ENCODE peak calls at places on chromosome 15, in nine cellular contexts. T, P, I, R, L, C, F, V and J are unnamed samples. For H3K27me3 and H3K36me3, the result is how much of the 10 kb centered on the place peaks cover.

GRCh38 chr15:58839485-58839884 is 68.4 kb downstream of the MINDY2 start:
- DNase-seq in R (no peak), P (no peak), L (peak), I (no peak), V (no peak), C (no peak), F (no peak), T (peak), J (no peak)

GRCh38 chr15:83158393-83158792 is 49.2 kb downstream of the HDGFL3 start:
- DNase-seq in T (no peak), L (peak), R (no peak), F (no peak), I (no peak), P (no peak), V (peak), C (no peak), J (no peak)

GRCh38 chr15:82934100-82934880 is 18.2 kb downstream of the HOMER2 start:
- DNase-seq in R (no peak), T (no peak), F (no peak), V (no peak), P (no peak), C (no peak), I (no peak), L (no peak), J (no peak)

GRCh38 chr15:31381801-31382692 is 55.4 kb downstream of the KLF13 start:
- DNase-seq in P (no peak), T (no peak), V (no peak), L (no peak), I (no peak), C (no peak), R (no peak), F (no peak), J (no peak)

GRCh38 chr15:66767370-66767769 is 65.3 kb downstream of the SMAD6 start:
- DNase-seq in F (no peak), I (no peak), T (no peak), L (no peak), P (no peak), V (no peak), R (no peak), C (no peak), J (no peak)

GRCh38 chr15:45635191-45635638 is 386 bp downstream of the SQOR start:
- DNase-seq in V (no peak), L (peak), C (peak), P (peak), I (peak), T (peak), R (no peak), F (peak), J (peak)

GRCh38 chr15:98025237-98025636 is 64.7 kb downstream of the ARRDC4 start:
- DNase-seq in T (no peak), L (peak), R (no peak), V (peak), P (no peak), F (no peak), C (no peak), I (no peak), J (no peak)

GRCh38 chr15:100284701-100285100 is 57.1 kb downstream of the ADAMTS17 start:
- DNase-seq in I (peak), T (no peak), P (peak), F (no peak), V (peak), C (peak), R (no peak), L (no peak), J (peak)

GRCh38 chr15:52031542-52031941 is 12.5 kb downstream of the MAPK6 start:
- DNase-seq in R (no peak), T (no peak), L (peak), P (no peak), F (no peak), C (peak), I (no peak), V (no peak), J (no peak)

GRCh38 chr15:63502843-63503738 is 1.3 kb upstream of the USP3 start:
- DNase-seq in R (peak), P (peak), L (peak), T (no peak), I (peak), V (peak), C (peak), F (peak), J (peak)

GRCh38 chr15:80866936-80867335 is 87.8 kb downstream of the CEMIP start:
- DNase-seq in R (no peak), V (no peak), P (no peak), I (no peak), C (no peak), L (no peak), T (no peak), F (peak), J (no peak)

GRCh38 chr15:98952381-98952803 is 55.2 kb downstream of the PGPEP1L start:
- DNase-seq in F (no peak), T (no peak), P (no peak), V (peak), I (no peak), R (no peak), L (peak), C (no peak), J (no peak)

GRCh38 chr15:58057559-58057958 is 8.0 kb downstream of the ALDH1A2 start:
- DNase-seq in F (no peak), R (no peak), C (no peak), T (no peak), P (no peak), I (no peak), L (peak), V (no peak), J (no peak)

GRCh38 chr15:79837846-79838245 is 59.0 kb downstream of the MTHFS start:
- DNase-seq in T (no peak), I (no peak), V (no peak), F (no peak), C (no peak), R (no peak), P (no peak), L (no peak), J (no peak)

GRCh38 chr15:59260090-59260489 is 53.4 kb downstream of the LDHAL6B start:
- DNase-seq in V (no peak), T (no peak), F (no peak), L (no peak), P (no peak), R (no peak), I (no peak), C (peak), J (no peak)

GRCh38 chr15:58923696-58924300 is 9.7 kb downstream of the SLTM start:
- DNase-seq in T (no peak), R (no peak), F (no peak), P (no peak), I (no peak), C (no peak), V (no peak), L (no peak), J (no peak)

GRCh38 chr15:27249723-27250160 is 278.8 kb downstream of the GABRG3 start:
- DNase-seq in C (no peak), P (no peak), I (no peak), T (no peak), F (no peak), L (no peak), V (no peak), R (no peak), J (no peak)

GRCh38 chr15:37880009-37880834 is 54.2 kb upstream of the TMCO5A start:
- DNase-seq in L (peak), R (peak), I (no peak), F (peak), T (peak), C (no peak), P (no peak), V (peak), J (peak)

GRCh38 chr15:77224352-77224751 is 153.4 kb upstream of the TSPAN3 start:
- DNase-seq in F (no peak), T (peak), L (no peak), C (no peak), I (no peak), P (no peak), V (no peak), R (no peak), J (no peak)

GRCh38 chr15:85622432-85622831 is 172.3 kb downstream of the KLHL25 start:
- DNase-seq in C (no peak), F (no peak), L (no peak), I (no peak), V (peak), T (no peak), P (no peak), R (peak), J (no peak)

GRCh38 chr15:55434989-55435825 is 26.9 kb downstream of the PIERCE2 start:
- DNase-seq in V (peak), I (no peak), C (peak), P (no peak), R (peak), T (peak), L (peak), F (peak), J (no peak)

GRCh38 chr15:60534051-60534450 is 55.1 kb upstream of the ICE2 start:
- DNase-seq in R (no peak), T (no peak), C (no peak), F (no peak), V (no peak), P (no peak), I (no peak), L (no peak), J (no peak)

GRCh38 chr15:40238927-40239591 is at the start of gene PAK6:
- DNase-seq in C (peak), L (peak), F (peak), V (peak), P (no peak), T (peak), R (peak), I (peak), J (peak)

GRCh38 chr15:81336568-81336967 is 12.6 kb upstream of the STARD5 start:
- DNase-seq in P (no peak), L (peak), R (no peak), V (peak), F (no peak), T (peak), I (no peak), C (no peak), J (no peak)

GRCh38 chr15:100114100-100114499 is 227.7 kb downstream of the ADAMTS17 start:
- DNase-seq in F (peak), I (no peak), L (no peak), T (no peak), V (peak), R (no peak), P (peak), C (no peak), J (peak)

GRCh38 chr15:63203451-63204090 is 14.2 kb downstream of the RAB8B start:
- DNase-seq in I (no peak), V (peak), R (no peak), L (peak), F (no peak), T (no peak), C (no peak), P (no peak), J (no peak)

GRCh38 chr15:62607643-62608042 is 434.9 kb upstream of the TPM1 start:
- DNase-seq in L (no peak), I (no peak), R (no peak), P (no peak), T (no peak), F (no peak), C (no peak), V (peak), J (no peak)

GRCh38 chr15:98896002-98896721 is 111.4 kb downstream of the PGPEP1L start:
- DNase-seq in V (peak), I (no peak), C (no peak), L (peak), F (no peak), R (no peak), P (no peak), T (no peak), J (no peak)

DNA sequence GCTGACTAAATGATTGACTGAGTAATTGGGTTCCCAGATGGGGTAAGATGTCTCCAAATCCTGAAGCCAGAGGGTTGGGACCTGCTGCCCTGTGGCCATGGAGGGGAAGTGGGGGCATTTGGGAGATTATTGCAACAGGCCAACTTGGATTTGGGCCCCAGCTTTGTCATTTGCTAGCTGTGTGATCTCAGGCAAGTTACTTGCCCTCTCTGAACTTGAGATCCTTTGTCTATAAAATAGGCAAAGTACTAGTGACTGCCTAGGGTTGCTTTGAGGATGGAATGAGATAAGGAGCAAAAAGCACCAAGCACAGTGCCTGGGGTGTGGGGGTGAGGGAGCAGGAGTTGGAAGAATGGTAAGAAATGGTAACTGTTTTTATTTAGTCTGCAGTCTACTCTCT is 4.4 kb upstream of the INSYN1 start:
- DNase-seq in R (no peak), I (no peak), P (no peak), L (no peak), F (no peak), V (no peak), T (no peak), C (no peak), J (no peak)
- H3K27me3 ChIP-seq in R (under half), I (under half), P (under half), L (half or more), F (under half), V (under half), T (under half), C (under half), J (under half)

GRCh38 chr15:92273732-92274131 is 119.9 kb upstream of the ST8SIA2 start:
- DNase-seq in P (no peak), L (no peak), T (no peak), R (no peak), F (no peak), V (no peak), I (no peak), C (no peak), J (no peak)

GRCh38 chr15:92272106-92272505 is 121.6 kb upstream of the ST8SIA2 start:
- DNase-seq in L (no peak), I (no peak), T (no peak), C (no peak), P (no peak), F (no peak), V (no peak), R (no peak), J (no peak)

GRCh38 chr15:92273286-92273685 is 120.4 kb upstream of the ST8SIA2 start:
- DNase-seq in V (no peak), F (no peak), T (no peak), L (no peak), R (no peak), C (no peak), P (no peak), I (no peak), J (no peak)

GRCh38 chr15:92277776-92278175 is 115.9 kb upstream of the ST8SIA2 start:
- DNase-seq in L (peak), I (peak), P (no peak), F (peak), T (peak), V (no peak), R (peak), C (no peak), J (peak)
- TF ChIP-seq CTCF in L (peak), I (no peak), P (peak), F (no peak), T (peak), V (peak), R (peak), C (no peak), J (peak)

GRCh38 chr15:90760661-90761232 is 43.6 kb downstream of the BLM start:
- DNase-seq in I (no peak), C (no peak), T (no peak), R (no peak), P (no peak), F (no peak), L (no peak), V (no peak), J (no peak)
- H3K36me3 ChIP-seq in I (under half), C (under half), T (under half), R (half or more), P (under half), F (under half), L (under half), V (under half), J (under half)

DNA sequence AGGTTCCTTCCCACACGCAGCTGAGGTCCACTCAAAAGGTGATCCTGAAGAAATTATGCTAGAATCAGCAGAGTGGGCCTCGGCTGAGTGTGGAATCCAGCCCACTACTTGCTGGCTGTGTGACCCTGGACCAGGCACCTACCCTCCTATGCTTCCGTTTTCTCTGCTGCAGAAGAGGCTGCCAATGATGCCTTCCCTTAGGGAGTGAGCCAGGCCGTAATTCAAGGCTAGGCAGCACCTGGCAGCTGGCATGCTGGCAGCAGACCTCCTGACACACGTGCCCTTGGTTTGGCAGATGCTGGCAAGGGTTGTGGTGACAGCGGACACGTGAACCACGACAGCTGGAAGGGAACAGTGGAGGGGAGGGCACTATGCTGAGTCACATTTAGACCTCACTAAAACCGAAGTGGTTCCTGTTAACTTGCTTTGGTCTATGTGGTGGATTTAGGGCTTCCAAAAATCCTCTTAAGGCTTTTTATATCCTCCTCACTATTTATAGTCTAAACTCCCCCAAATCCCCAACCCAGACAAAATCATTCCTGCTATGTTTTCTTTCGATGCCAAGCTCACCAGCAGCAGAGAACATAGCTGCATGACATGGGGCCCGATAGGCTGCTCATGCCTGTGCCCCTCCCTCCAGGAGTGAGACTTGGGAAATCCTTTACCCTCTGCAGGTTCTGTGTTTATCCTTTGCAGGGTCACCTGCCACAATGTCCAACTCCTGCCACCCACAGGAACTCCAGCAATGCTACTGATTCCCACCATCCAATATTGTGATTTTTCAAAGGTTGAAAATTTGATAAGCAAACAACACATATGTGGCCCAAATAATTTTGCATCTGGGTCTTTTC is 10.6 kb upstream of the PCSK6 start:
- DNase-seq in T (no peak), R (no peak), F (no peak), I (no peak), L (peak), C (no peak), V (no peak), P (peak), J (no peak)
- H3K27me3 ChIP-seq in T (under half), R (under half), F (under half), I (under half), L (under half), C (under half), V (under half), P (under half), J (under half)

DNA sequence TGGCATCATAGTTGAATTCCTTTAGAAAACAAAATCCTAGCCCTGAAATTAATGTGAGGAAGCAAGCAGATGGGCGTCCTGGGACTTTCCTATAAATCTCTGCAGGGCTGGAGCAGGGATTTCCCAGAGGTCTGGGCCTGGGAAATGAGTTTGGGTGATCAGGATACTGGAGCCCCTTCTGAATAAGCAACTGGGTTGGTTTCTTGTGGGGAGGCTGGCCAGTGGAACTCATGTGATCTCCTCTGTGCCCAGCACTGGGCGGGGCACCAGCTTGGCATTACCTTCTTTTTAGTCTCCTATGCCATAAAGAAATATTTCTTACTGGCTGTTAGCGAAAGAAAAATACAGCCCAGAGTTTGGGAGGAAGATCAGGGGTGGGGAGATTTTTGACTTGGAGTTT is 1.7 kb downstream of the THSD4 start:
- DNase-seq in F (no peak), V (no peak), L (peak), C (peak), T (no peak), I (no peak), P (peak), R (no peak), J (peak)
- TF ChIP-seq CTCF in F (no peak), V (no peak), L (no peak), C (no peak), T (no peak), I (no peak), P (no peak), R (no peak), J (no peak)

DNA sequence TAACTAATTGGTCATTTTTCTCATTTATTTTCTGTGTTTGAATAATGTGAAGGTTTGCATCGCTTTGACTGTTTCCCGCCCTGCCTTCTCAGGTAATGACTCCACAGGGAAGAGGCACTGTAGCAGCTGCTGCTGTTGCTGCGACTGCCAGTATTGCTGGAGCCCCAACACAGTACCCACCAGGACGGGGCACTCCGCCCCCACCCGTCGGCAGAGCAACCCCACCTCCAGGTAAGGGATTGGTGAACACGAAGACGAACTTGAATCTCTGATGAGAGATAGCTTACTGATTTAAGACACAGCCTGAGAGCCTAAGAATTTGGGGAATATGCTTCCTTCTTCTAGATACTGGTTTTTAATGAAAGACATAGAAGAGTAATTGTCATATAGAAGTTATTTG is 22.9 kb downstream of the SNRPN start:
- DNase-seq in L (no peak), F (no peak), C (no peak), P (no peak), V (no peak), R (no peak), T (no peak), I (no peak), J (no peak)
- H3K36me3 ChIP-seq in L (under half), F (half or more), C (under half), P (half or more), V (under half), R (under half), T (half or more), I (under half), J (half or more)

GRCh38 chr15:67835349-67836133 is 4.3 kb downstream of the RNU6-1 start:
- DNase-seq in T (no peak), F (no peak), L (no peak), R (peak), V (no peak), I (no peak), P (no peak), C (no peak), J (no peak)
- H3K27me3 ChIP-seq in T (half or more), F (half or more), L (under half), R (under half), V (half or more), I (under half), P (half or more), C (half or more), J (under half)

DNA sequence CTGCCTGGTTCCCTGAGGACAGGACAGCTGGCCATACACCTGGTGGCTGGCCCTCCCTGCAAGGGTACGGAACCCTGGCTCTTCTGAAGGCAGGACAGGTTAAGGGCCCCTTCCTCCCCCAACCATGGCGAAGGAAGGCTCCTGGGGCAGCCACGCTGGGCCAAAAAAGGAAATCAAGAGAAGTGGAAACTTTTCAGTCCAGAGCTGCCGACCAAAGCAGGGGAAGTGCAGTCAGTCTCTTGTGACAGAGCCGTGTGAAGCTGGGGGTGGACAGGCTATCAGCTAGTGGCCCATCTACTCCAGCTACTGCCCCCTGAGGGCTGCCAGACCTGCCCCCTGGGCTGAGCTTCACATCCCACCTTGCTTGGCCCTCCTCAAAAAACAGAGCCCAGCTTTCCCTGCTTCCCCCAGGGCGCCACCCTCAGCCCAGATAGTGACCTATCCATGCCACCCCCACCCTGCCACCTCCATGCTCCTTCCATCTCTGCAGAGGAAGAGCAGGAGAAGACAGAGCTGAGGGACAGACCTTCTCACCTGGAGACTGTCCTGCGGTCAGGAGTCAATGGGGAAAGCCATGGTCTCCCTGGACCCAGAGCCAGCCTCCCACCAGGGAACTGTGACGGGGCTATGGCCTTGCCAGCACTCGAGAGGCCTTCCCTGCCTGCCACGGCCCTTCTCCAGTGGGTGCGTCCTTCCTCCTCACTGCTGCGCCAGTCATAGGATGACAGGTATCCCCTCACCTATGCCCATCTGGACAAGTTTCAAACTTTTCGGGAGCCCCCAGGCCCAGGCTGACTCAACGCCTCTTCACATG is 4.6 kb downstream of the SEMA7A start:
- DNase-seq in V (no peak), L (no peak), P (no peak), C (no peak), T (no peak), I (no peak), F (no peak), R (no peak), J (no peak)
- TF ChIP-seq CTCF in V (no peak), L (no peak), P (no peak), C (no peak), T (no peak), I (no peak), F (no peak), R (no peak), J (no peak)

GRCh38 chr15:70054366-70054765 is 43.4 kb downstream of the TLE3 start:
- DNase-seq in L (no peak), V (no peak), P (no peak), R (no peak), I (no peak), T (no peak), F (no peak), C (no peak), J (peak)
- H3K36me3 ChIP-seq in L (under half), V (under half), P (half or more), R (half or more), I (half or more), T (half or more), F (under half), C (half or more), J (half or more)